ENCODE peak calls at places on chromosomes 16 and 17, in four cellular contexts. M is A549, I is transverse colon, O is ovary. Q is an unnamed sample.

GRCh38 chr16:2038359-2039285 is 9.0 kb downstream of the NTHL1 start:
- DNase-seq in I (no peak), M (no peak), O (peak), Q (no peak)

GRCh38 chr17:70855401-70856054 is 686.2 kb downstream of the KCNJ2 start:
- DNase-seq in I (no peak), O (no peak), M (no peak), Q (no peak)

GRCh38 chr16:84913315-84913714 is 93.5 kb downstream of the CRISPLD2 start:
- DNase-seq in I (peak), O (no peak), M (no peak), Q (peak)

GRCh38 chr16:583470-583814 is 6.4 kb upstream of the RAB40C start:
- DNase-seq in O (no peak), I (no peak), M (no peak), Q (no peak)

GRCh38 chr17:43330876-43331639 is 67.7 kb upstream of the ARL4D start:
- DNase-seq in I (no peak), M (no peak), O (no peak), Q (no peak)

GRCh38 chr16:6095414-6095813 is 997.8 kb upstream of the EEF2KMT start:
- DNase-seq in M (no peak), I (no peak), O (no peak), Q (no peak)

GRCh38 chr17:249236-249993 is 68.0 kb upstream of the DOC2B start:
- DNase-seq in O (peak), M (no peak), I (peak), Q (no peak)

GRCh38 chr17:17146791-17147406 is 59.2 kb downstream of the PLD6 start:
- DNase-seq in I (peak), M (peak), O (no peak), Q (no peak)

GRCh38 chr16:71846443-71846842 is 667 bp downstream of the ATXN1L start:
- DNase-seq in O (no peak), M (no peak), I (peak), Q (no peak)

GRCh38 chr17:40961586-40961985 is 5.2 kb downstream of the KRT39 start:
- DNase-seq in O (no peak), M (no peak), I (no peak), Q (no peak)

GRCh38 chr16:28937222-28937876 is 5.6 kb downstream of the CD19 start:
- DNase-seq in O (no peak), I (no peak), M (no peak), Q (no peak)

GRCh38 chr16:4298761-4299522 is 16.9 kb upstream of the GLIS2 start:
- DNase-seq in O (peak), I (peak), M (peak), Q (peak)

GRCh38 chr17:6098466-6099180 is 28.4 kb downstream of the WSCD1 start:
- DNase-seq in I (no peak), O (no peak), M (no peak), Q (no peak)

GRCh38 chr17:33125552-33125950 is 133.9 kb downstream of the SPACA3 start:
- DNase-seq in I (no peak), M (no peak), O (no peak), Q (no peak)

GRCh38 chr16:23952128-23953041 is 116.6 kb downstream of the PRKCB start:
- DNase-seq in I (no peak), O (no peak), M (no peak), Q (no peak)

GRCh38 chr16:82808036-82808435 is 181.3 kb downstream of the CDH13 start:
- DNase-seq in O (no peak), M (no peak), I (no peak), Q (no peak)

GRCh38 chr16:64362193-64362592 is 759.7 kb downstream of the CDH11 start:
- DNase-seq in O (no peak), I (no peak), M (no peak), Q (no peak)

GRCh38 chr16:56371383-56371937 is 53.9 kb downstream of the AMFR start:
- DNase-seq in M (no peak), I (no peak), O (no peak), Q (no peak)

GRCh38 chr17:76433693-76434092 is 19.3 kb downstream of the UBE2O start:
- DNase-seq in M (no peak), O (no peak), I (no peak), Q (no peak)

GRCh38 chr16:27242868-27243590 is 25.5 kb downstream of the NSMCE1 start:
- DNase-seq in O (peak), I (no peak), M (peak), Q (peak)

GRCh38 chr16:30087181-30087898 is 4.4 kb downstream of the TBX6 start:
- DNase-seq in M (no peak), O (no peak), I (no peak), Q (no peak)

GRCh38 chr17:14875557-14876412 is 389.3 kb downstream of the PMP22 start:
- DNase-seq in I (no peak), O (no peak), M (no peak), Q (no peak)

DNA sequence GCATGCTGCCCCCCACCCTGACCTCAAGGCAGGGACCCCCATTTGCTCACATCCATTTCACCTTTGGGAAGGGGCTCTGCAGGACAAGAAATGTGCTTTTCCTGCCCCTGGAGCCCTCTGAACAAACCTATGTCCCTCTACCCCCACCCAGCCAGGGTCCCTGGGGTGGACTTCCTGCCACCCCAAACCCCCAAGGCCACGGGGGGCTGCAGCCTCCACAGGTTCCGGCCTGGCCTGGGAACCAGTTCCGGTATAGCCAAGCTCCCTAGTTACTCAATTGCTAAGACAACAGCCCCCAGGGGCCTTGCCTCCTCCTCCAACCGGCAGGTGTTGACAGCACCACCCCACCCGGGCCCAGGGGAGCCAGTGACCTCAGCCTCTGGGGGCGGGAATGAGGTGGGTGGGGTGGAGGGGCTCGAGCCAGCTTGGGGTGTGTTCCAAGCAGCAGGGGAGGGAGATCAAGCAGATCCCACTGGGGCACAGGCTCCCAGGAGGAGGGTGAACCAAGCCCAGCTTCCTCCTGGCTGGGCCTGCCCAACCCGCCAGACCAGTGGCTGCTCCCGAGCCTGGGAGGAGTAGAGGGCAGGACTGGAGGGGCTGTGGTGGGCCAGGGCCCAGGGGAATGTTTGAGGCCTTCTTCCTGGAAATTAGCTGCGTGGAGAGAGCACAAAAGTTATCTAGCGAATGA is 6.6 kb downstream of the PNMT start:
- DNase-seq in M (no peak), O (no peak), I (peak), Q (no peak)
- TF ChIP-seq POLR2A in M (no peak), O (no peak), I (peak), Q (no peak)

GRCh38 chr16:3097266-3097665 is 1.8 kb downstream of the ZSCAN10 start:
- DNase-seq in O (no peak), M (no peak), I (no peak), Q (no peak)
- H3K4me3 ChIP-seq in O (no peak), M (no peak), I (no peak), Q (no peak)

GRCh38 chr16:9098377-9099090 is 7.1 kb downstream of the HAPSTR1 start:
- DNase-seq in I (no peak), O (no peak), M (no peak), Q (peak)
- TF ChIP-seq POLR2A in I (no peak), O (no peak), M (no peak), Q (no peak)

DNA sequence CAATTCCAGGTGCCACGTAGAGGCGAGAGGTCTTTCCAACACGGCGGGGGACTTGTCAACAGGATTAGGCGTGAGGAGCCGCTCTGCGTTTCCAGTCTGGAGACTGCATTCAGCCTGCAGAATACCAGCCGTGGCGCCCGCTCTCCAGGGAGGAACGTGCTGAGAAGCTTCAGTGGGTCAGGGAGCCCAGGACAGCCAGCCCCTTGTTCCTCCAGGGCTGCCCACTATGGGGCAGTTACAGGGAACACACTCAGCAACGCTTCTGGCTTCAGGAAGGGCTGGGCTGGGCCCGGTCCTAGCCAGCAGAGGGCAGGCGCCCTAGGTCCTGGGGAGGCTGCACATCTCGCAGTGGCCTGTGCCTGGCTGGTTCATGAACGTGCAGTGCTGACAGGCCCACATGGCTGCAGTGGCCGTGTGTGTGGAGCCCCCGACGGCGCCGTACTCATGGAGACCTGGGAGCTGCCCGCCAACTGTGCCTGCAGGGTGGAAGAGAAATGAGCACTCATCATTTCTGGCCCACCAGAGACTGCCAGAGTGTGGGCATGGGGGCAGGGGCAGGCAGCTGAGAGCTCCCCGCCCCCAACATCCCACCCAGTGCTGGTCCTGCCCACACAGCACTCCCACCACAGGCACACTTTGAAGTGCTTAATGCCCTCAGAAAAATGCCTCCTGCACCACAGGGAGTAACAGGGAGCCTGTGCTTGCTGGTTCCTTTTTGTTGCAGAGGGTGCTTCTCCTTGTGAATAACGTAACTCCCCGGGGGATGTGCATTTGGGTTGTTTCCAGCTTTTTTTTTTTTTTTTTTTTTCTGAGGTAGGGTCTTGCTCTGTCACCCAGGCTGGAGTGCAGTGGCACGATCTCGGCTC is 7.0 kb upstream of the FAAP100 start:
- DNase-seq in M (peak), O (no peak), I (no peak), Q (no peak)
- H3K4me3 ChIP-seq in M (no peak), O (no peak), I (no peak), Q (no peak)

DNA sequence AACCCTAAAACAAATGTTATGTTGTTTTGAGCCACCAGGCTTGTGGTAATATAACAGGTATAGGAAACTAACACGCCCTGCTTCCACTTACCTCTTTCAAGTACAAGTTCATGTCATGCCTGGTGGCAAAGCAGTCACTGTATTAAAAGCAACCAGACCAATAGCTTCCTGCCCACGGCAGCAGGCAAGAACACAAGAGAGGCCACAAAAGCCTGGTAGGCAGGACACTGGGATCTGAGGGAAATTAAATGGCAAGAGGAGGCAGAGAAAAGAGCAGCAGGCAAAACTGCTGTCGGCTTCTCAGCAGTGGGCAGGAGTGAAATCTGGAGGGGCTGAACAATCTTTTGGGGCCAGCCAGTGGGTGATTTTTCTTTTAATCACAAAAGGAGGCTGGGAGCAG is 2.2 kb downstream of the CYTH1 start:
- DNase-seq in O (no peak), I (peak), M (no peak), Q (peak)
- TF ChIP-seq POLR2A in O (no peak), I (peak), M (no peak), Q (no peak)

GRCh38 chr17:39606434-39607056 is 1.2 kb downstream of the NEUROD2 start:
- DNase-seq in I (no peak), O (no peak), M (no peak), Q (no peak)
- H3K4me3 ChIP-seq in I (peak), O (no peak), M (peak), Q (no peak)

GRCh38 chr17:44628234-44629188 is 27.8 kb upstream of the MEIOC start:
- DNase-seq in M (no peak), I (no peak), O (no peak), Q (no peak)
- TF ChIP-seq POLR2A in M (no peak), I (no peak), O (no peak), Q (no peak)